ENCODE peak calls at places on chromosome 22, in six cellular contexts. S is mesenchymal stem cell, P is H9, Q is H1, D is IMR-90, T is mesendoderm. C is an unnamed sample.

GRCh38 chr22:50523806-50524663 is 1.4 kb downstream of the SCO2 start:
- DNase-seq in S (peak), P (no peak), Q (no peak), D (no peak), T (no peak), C (no peak)

GRCh38 chr22:27797793-27798525 is 3.6 kb downstream of the MN1 start:
- DNase-seq in S (no peak), P (peak), Q (no peak), D (no peak), T (no peak), C (no peak)

GRCh38 chr22:33438273-33438672 is 380.1 kb upstream of the SYN3 start:
- DNase-seq in S (peak), P (no peak), Q (no peak), D (peak), T (no peak), C (no peak)

GRCh38 chr22:49737101-49737551 is 90.5 kb downstream of the BRD1 start:
- DNase-seq in S (no peak), P (no peak), Q (no peak), D (no peak), T (no peak), C (no peak)

GRCh38 chr22:19523240-19524169 is 705 bp downstream of the CLDN5 start:
- DNase-seq in S (peak), P (peak), Q (no peak), D (peak), T (peak), C (peak)

GRCh38 chr22:32904044-32904443 is 102.5 kb downstream of the TIMP3 start:
- DNase-seq in S (peak), P (peak), Q (no peak), D (peak), T (peak), C (peak)

GRCh38 chr22:17896552-17896951 is 122.3 kb upstream of the BID start:
- DNase-seq in S (no peak), P (peak), Q (no peak), D (peak), T (peak), C (no peak)

GRCh38 chr22:32588063-32588462 is 113.5 kb downstream of the FBXO7 start:
- DNase-seq in S (no peak), P (no peak), Q (no peak), D (no peak), T (no peak), C (no peak)

GRCh38 chr22:37806409-37807338 is 1.1 kb upstream of the GCAT start:
- DNase-seq in S (peak), P (no peak), Q (no peak), D (peak), T (peak), C (no peak)

GRCh38 chr22:45323695-45324094 is 14.0 kb downstream of the FAM118A start:
- DNase-seq in S (no peak), P (no peak), Q (no peak), D (no peak), T (no peak), C (no peak)

GRCh38 chr22:16717699-16718558 is 107.3 kb downstream of the XKR3 start:
- DNase-seq in S (no peak), P (no peak), Q (no peak), D (no peak), T (no peak), C (no peak)

GRCh38 chr22:32712644-32713355 is 88.7 kb upstream of the TIMP3 start:
- DNase-seq in S (no peak), P (no peak), Q (no peak), D (no peak), T (no peak), C (no peak)

GRCh38 chr22:48919187-48919590 is 908.5 kb downstream of the BRD1 start:
- DNase-seq in S (no peak), P (peak), Q (no peak), D (no peak), T (no peak), C (peak)

GRCh38 chr22:17101475-17102296 is 16.9 kb downstream of the IL17RA start:
- DNase-seq in S (no peak), P (no peak), Q (no peak), D (no peak), T (no peak), C (no peak)

GRCh38 chr22:50702821-50703725 is 30.4 kb downstream of the SHANK3 start:
- DNase-seq in S (no peak), P (no peak), Q (no peak), D (no peak), T (no peak), C (no peak)

GRCh38 chr22:37996079-37996478 is 11.7 kb upstream of the SOX10 start:
- DNase-seq in S (no peak), P (no peak), Q (no peak), D (no peak), T (no peak), C (no peak)

GRCh38 chr22:49647346-49648026 is 180.2 kb downstream of the BRD1 start:
- DNase-seq in S (no peak), P (no peak), Q (no peak), D (no peak), T (no peak), C (no peak)

GRCh38 chr22:37991738-37992442 is 7.5 kb upstream of the SOX10 start:
- DNase-seq in S (no peak), P (no peak), Q (no peak), D (peak), T (no peak), C (no peak)

GRCh38 chr22:32444068-32444467 is 20.2 kb downstream of the BPIFC start:
- DNase-seq in S (no peak), P (peak), Q (no peak), D (no peak), T (peak), C (peak)

GRCh38 chr22:24518228-24518627 is 23.1 kb downstream of the UPB1 start:
- DNase-seq in S (no peak), P (no peak), Q (no peak), D (no peak), T (no peak), C (no peak)

GRCh38 chr22:49756656-49757055 is 71.0 kb downstream of the BRD1 start:
- DNase-seq in S (no peak), P (no peak), Q (no peak), D (no peak), T (no peak), C (no peak)

GRCh38 chr22:21972293-21972779 is 10.3 kb downstream of the TOP3B start:
- DNase-seq in S (peak), P (peak), Q (no peak), D (peak), T (peak), C (no peak)

GRCh38 chr22:44727148-44727547 is 25.1 kb downstream of the PRR5 start:
- DNase-seq in S (no peak), P (no peak), Q (no peak), D (no peak), T (no peak), C (no peak)

GRCh38 chr22:32237021-32237420 is 18.1 kb downstream of the SLC5A4 start:
- DNase-seq in S (no peak), P (no peak), Q (no peak), D (no peak), T (peak), C (no peak)

GRCh38 chr22:49929553-49929979 is 11.1 kb downstream of the CRELD2 start:
- DNase-seq in S (no peak), P (peak), Q (no peak), D (no peak), T (no peak), C (peak)

GRCh38 chr22:33018232-33018864 is 39.8 kb downstream of the SYN3 start:
- DNase-seq in S (peak), P (peak), Q (peak), D (peak), T (peak), C (peak)

GRCh38 chr22:45424241-45424731 is 10.8 kb downstream of the RIBC2 start:
- DNase-seq in S (no peak), P (no peak), Q (no peak), D (no peak), T (no peak), C (no peak)

GRCh38 chr22:48957987-48958321 is 869.7 kb downstream of the BRD1 start:
- DNase-seq in S (no peak), P (peak), Q (no peak), D (no peak), T (no peak), C (no peak)

GRCh38 chr22:18950141-18950540 is 14.0 kb upstream of the PRODH start:
- DNase-seq in S (no peak), P (no peak), Q (no peak), D (no peak), T (no peak), C (no peak)

GRCh38 chr22:45308624-45309421 is 911 bp upstream of the FAM118A start:
- DNase-seq in S (no peak), P (no peak), Q (no peak), D (no peak), T (peak), C (no peak)

GRCh38 chr22:33579448-33580093 is 340.7 kb downstream of the LARGE1 start:
- DNase-seq in S (peak), P (peak), Q (peak), D (peak), T (peak), C (peak)

GRCh38 chr22:49007013-49007653 is 820.5 kb downstream of the BRD1 start:
- DNase-seq in S (no peak), P (peak), Q (no peak), D (no peak), T (no peak), C (no peak)

GRCh38 chr22:20537983-20538382 is 30.6 kb downstream of the MED15 start:
- DNase-seq in S (no peak), P (no peak), Q (no peak), D (no peak), T (no peak), C (no peak)

GRCh38 chr22:20533095-20533878 is 25.9 kb downstream of the MED15 start:
- DNase-seq in S (no peak), P (no peak), Q (no peak), D (no peak), T (no peak), C (no peak)

GRCh38 chr22:20536590-20537324 is 29.3 kb downstream of the MED15 start:
- DNase-seq in S (no peak), P (no peak), Q (no peak), D (no peak), T (no peak), C (no peak)

GRCh38 chr22:20533879-20534265 is 26.5 kb downstream of the MED15 start:
- DNase-seq in S (no peak), P (no peak), Q (no peak), D (no peak), T (no peak), C (no peak)

GRCh38 chr22:20537325-20537756 is 29.9 kb downstream of the MED15 start:
- DNase-seq in S (no peak), P (no peak), Q (no peak), D (no peak), T (no peak), C (no peak)
- H3K4ac ChIP-seq in S (no peak), P (no peak), Q (no peak), D (no peak), T (no peak), C (no peak)

GRCh38 chr22:39244496-39245129 is at the start of gene PDGFB:
- DNase-seq in S (peak), P (no peak), Q (no peak), D (no peak), T (peak), C (no peak)
- H3K4ac ChIP-seq in S (no peak), P (no peak), Q (no peak), D (no peak), T (no peak), C (no peak)

GRCh38 chr22:36349726-36350125 is 38.0 kb downstream of the MYH9 start:
- DNase-seq in S (no peak), P (no peak), Q (no peak), D (no peak), T (no peak), C (no peak)
- H3K4ac ChIP-seq in S (no peak), P (no peak), Q (no peak), D (no peak), T (no peak), C (no peak)

GRCh38 chr22:23193420-23193819 is 13.1 kb downstream of the BCR start:
- DNase-seq in S (no peak), P (no peak), Q (no peak), D (no peak), T (no peak), C (no peak)

GRCh38 chr22:23196165-23196564 is 15.9 kb downstream of the BCR start:
- DNase-seq in S (no peak), P (no peak), Q (no peak), D (no peak), T (no peak), C (no peak)

GRCh38 chr22:23192133-23192532 is 11.8 kb downstream of the BCR start:
- DNase-seq in S (no peak), P (no peak), Q (no peak), D (no peak), T (peak), C (no peak)

GRCh38 chr22:23192558-23192957 is 12.2 kb downstream of the BCR start:
- DNase-seq in S (no peak), P (no peak), Q (no peak), D (no peak), T (no peak), C (no peak)

DNA sequence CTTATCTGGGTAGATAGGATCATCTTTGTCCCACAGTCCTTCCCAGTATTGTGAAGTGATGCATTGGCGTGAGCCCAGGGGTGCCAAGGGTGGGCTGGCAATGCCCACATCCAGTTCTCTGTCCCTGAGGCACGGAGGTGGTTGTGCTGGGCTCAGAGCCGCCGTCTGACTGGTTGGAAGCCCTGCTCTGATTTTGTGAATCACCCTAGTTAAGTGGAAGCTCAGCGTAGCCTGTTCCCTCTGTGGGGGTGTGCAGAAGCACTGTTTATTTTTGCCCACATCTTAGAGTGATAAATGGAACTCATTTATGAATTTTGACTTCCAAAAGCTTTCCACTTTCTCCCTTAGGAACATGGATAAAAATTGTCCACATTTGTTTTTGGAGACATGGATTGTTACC is 13.6 kb downstream of the BCR start:
- DNase-seq in S (no peak), P (no peak), Q (no peak), D (peak), T (no peak), C (no peak)
- H3K4ac ChIP-seq in S (no peak), P (no peak), Q (no peak), D (no peak), T (no peak), C (no peak)

GRCh38 chr22:41621099-41621910 is at the start of gene XRCC6:
- DNase-seq in S (peak), P (peak), Q (peak), D (peak), T (peak), C (peak)
- H3K4ac ChIP-seq in S (peak), P (no peak), Q (peak), D (peak), T (peak), C (peak)

DNA sequence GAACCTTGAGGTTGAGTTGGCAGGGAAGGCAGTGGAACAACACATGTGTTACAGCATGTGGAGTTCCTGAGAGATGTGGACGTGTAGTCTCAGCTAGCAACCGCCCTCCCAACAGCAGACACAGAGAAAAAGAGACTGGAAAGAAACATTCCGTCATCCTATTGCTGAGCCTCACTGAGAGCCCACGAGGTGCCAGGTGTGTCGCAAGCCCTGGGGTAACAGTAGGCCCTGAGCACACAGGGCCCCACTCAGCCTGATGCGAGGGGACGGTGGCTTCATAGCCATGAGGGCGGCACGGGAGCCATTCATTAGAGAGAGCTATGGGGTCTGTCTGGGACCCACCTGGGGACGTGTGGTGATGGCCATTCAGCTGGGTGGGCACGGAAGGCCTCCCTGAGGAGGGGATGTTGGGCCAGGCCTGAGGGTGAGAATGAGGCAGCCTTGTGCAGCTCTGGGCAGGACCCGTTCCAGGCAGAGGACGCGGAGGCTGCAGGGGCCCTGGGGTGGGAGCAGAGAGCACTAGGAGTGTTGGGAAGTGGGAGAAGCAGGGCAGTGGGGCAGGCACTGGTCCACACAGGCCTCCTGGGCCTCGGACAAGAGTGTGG is 26.2 kb downstream of the MPPED1 start:
- DNase-seq in S (no peak), P (peak), Q (no peak), D (no peak), T (no peak), C (no peak)
- H3K4ac ChIP-seq in S (no peak), P (no peak), Q (no peak), D (no peak), T (no peak), C (no peak)

GRCh38 chr22:36773935-36774334 is 2.0 kb downstream of the IFT27 start:
- DNase-seq in S (peak), P (no peak), Q (no peak), D (peak), T (peak), C (no peak)

GRCh38 chr22:36778020-36778419 is 2.1 kb upstream of the IFT27 start:
- DNase-seq in S (no peak), P (no peak), Q (no peak), D (no peak), T (no peak), C (no peak)

GRCh38 chr22:36776722-36777121 is 803 bp upstream of the IFT27 start:
- DNase-seq in S (no peak), P (no peak), Q (no peak), D (no peak), T (no peak), C (no peak)

GRCh38 chr22:36775589-36775965 is 342 bp downstream of the IFT27 start:
- DNase-seq in S (no peak), P (no peak), Q (no peak), D (peak), T (peak), C (peak)

GRCh38 chr22:36775966-36776669 is at the start of gene IFT27:
- DNase-seq in S (peak), P (peak), Q (peak), D (peak), T (peak), C (peak)
- H3K4ac ChIP-seq in S (peak), P (no peak), Q (no peak), D (peak), T (no peak), C (no peak)

GRCh38 chr22:31176923-31177322 is 16.9 kb downstream of the RNF185 start:
- DNase-seq in S (no peak), P (no peak), Q (no peak), D (no peak), T (no peak), C (no peak)
- H3K4ac ChIP-seq in S (no peak), P (no peak), Q (no peak), D (peak), T (no peak), C (no peak)

DNA sequence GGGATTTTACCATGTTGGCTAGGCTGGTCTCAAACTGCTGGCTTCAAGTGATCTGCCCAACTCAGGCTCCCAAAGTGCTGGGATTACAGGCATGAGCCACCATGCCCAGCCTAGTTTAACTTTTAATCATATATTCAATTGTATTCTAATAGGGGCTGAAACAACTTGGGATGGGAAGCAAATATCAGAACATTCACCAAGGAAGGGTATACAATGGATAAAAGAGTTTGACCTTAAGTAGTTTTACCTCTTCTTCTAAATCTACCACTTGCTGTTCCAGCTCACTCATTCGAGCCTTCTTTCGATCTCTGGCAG is 1.6 kb downstream of the XBP1 start:
- DNase-seq in S (no peak), P (no peak), Q (no peak), D (no peak), T (no peak), C (no peak)
- H3K4ac ChIP-seq in S (no peak), P (no peak), Q (no peak), D (peak), T (no peak), C (no peak)

GRCh38 chr22:46737976-46738641 is at the start of gene CERK:
- DNase-seq in S (peak), P (peak), Q (no peak), D (peak), T (peak), C (peak)
- H3K4ac ChIP-seq in S (peak), P (no peak), Q (no peak), D (peak), T (peak), C (peak)

C was measured in neuronal stem cell.